ENCODE peak calls at places on chromosome 15, in eight cellular contexts. Y, S, Q, V, M, D, N and J are unnamed samples.
A peak's percentile ranks its signal among the peaks of the same experiment; 100 is the strongest.

GRCh38 chr15:85337398-85338074 is 42.9 kb upstream of the AKAP13 start:
- DNase-seq in Y (no peak), D (no peak), N (no peak), M (no peak), Q (peak; percentile 24), V (no peak), S (no peak), J (no peak)

GRCh38 chr15:98422086-98422478 is 226.3 kb upstream of the IGF1R start:
- DNase-seq in N (no peak), V (no peak), S (no peak), Q (no peak), M (no peak), D (no peak), Y (no peak), J (no peak)

GRCh38 chr15:58273104-58273503 is 134.9 kb downstream of the AQP9 start:
- DNase-seq in V (no peak), S (no peak), Q (no peak), Y (no peak), M (no peak), N (no peak), D (no peak), J (no peak)

GRCh38 chr15:85276921-85277320 is 103.5 kb upstream of the AKAP13 start:
- DNase-seq in N (no peak), D (no peak), Y (no peak), S (no peak), M (no peak), V (no peak), Q (no peak), J (no peak)

GRCh38 chr15:67809866-67810265 is 15.4 kb upstream of the SKOR1 start:
- DNase-seq in Y (peak; percentile 50), V (no peak), M (no peak), Q (no peak), S (no peak), D (no peak), N (no peak), J (no peak)

GRCh38 chr15:45705510-45706473 is 71.0 kb downstream of the SQOR start:
- DNase-seq in S (peak; percentile 73), D (peak; percentile 86), Y (no peak), N (peak; percentile 89), Q (peak; percentile 95), M (peak; percentile 73), V (peak; percentile 88), J (peak; percentile 95)

GRCh38 chr15:29122506-29122905 is 147.1 kb downstream of the NSMCE3 start:
- DNase-seq in M (no peak), V (no peak), Y (no peak), N (no peak), S (peak; percentile 26), Q (no peak), D (no peak), J (no peak)

GRCh38 chr15:52496776-52497470 is 31.8 kb downstream of the MYO5A start:
- DNase-seq in N (peak; percentile 46), M (no peak), V (no peak), D (no peak), S (no peak), Q (no peak), Y (no peak), J (no peak)

GRCh38 chr15:95832655-95833054 is 497.8 kb upstream of the NR2F2 start:
- DNase-seq in S (no peak), V (no peak), Y (no peak), Q (peak; percentile 44), N (no peak), M (no peak), D (no peak), J (no peak)

GRCh38 chr15:96054606-96055005 is 275.9 kb upstream of the NR2F2 start:
- DNase-seq in V (no peak), S (no peak), Y (no peak), M (no peak), N (no peak), Q (no peak), D (no peak), J (peak; percentile 2)

GRCh38 chr15:72964135-72964534 is 88.1 kb upstream of the NEO1 start:
- DNase-seq in M (no peak), V (no peak), S (no peak), Y (no peak), Q (no peak), N (no peak), D (no peak), J (peak; percentile 81)

GRCh38 chr15:81052046-81052445 is 51.3 kb downstream of the TLNRD1 start:
- DNase-seq in D (no peak), N (no peak), M (no peak), Y (no peak), V (no peak), S (no peak), Q (no peak), J (no peak)

GRCh38 chr15:82122754-82123400 is 77.1 kb upstream of the MEX3B start:
- DNase-seq in M (no peak), S (peak; percentile 56), Y (no peak), D (no peak), V (peak; percentile 55), N (peak; percentile 98), Q (no peak), J (no peak)

GRCh38 chr15:74403590-74403919 is 30.2 kb downstream of the SEMA7A start:
- DNase-seq in M (no peak), N (no peak), S (no peak), Y (no peak), D (no peak), V (no peak), Q (no peak), J (no peak)

GRCh38 chr15:98887976-98888375 is 119.6 kb downstream of the PGPEP1L start:
- DNase-seq in Y (no peak), V (no peak), N (no peak), D (no peak), Q (no peak), S (no peak), M (no peak), J (no peak)

GRCh38 chr15:75362642-75363249 is 5.7 kb downstream of the MAN2C1 start:
- DNase-seq in N (no peak), D (no peak), S (no peak), Y (no peak), V (no peak), Q (peak; percentile 55), M (no peak), J (no peak)

GRCh38 chr15:31272558-31273257 is 53.9 kb upstream of the KLF13 start:
- DNase-seq in Q (no peak), N (no peak), Y (peak; percentile 73), S (peak; percentile 26), D (peak; percentile 56), M (no peak), V (peak; percentile 56), J (peak; percentile 88)
- H3K4me1 ChIP-seq in Q (no peaks in the 10 kb centered on the region), N (no peaks in the 10 kb centered on the region), Y (peaks cover 7% of the 10 kb centered on the region), S (no peaks in the 10 kb centered on the region), D (peaks cover 3% of the 10 kb centered on the region), M (no peaks in the 10 kb centered on the region), V (no peaks in the 10 kb centered on the region), J (no peaks in the 10 kb centered on the region)

GRCh38 chr15:68842958-68843357 is 22.3 kb upstream of the ANP32A start:
- DNase-seq in S (no peak), M (no peak), N (no peak), Q (no peak), V (no peak), Y (no peak), D (no peak), J (no peak)

GRCh38 chr15:68849477-68849876 is 28.8 kb upstream of the ANP32A start:
- DNase-seq in M (no peak), D (no peak), Y (no peak), V (no peak), S (no peak), Q (no peak), N (no peak), J (no peak)

GRCh38 chr15:68843425-68844311 is 23.0 kb upstream of the ANP32A start:
- DNase-seq in S (no peak), D (peak; percentile 51), N (peak; percentile 27), M (no peak), Y (no peak), V (no peak), Q (peak; percentile 85), J (no peak)

GRCh38 chr15:68846851-68847439 is 26.2 kb upstream of the ANP32A start:
- DNase-seq in V (no peak), N (no peak), Y (no peak), S (no peak), M (no peak), Q (no peak), D (no peak), J (no peak)

GRCh38 chr15:68844856-68845550 is 24.3 kb upstream of the ANP32A start:
- DNase-seq in S (no peak), D (no peak), Y (no peak), Q (no peak), M (no peak), N (no peak), V (no peak), J (no peak)
- H3K27me3 ChIP-seq in S (no peaks in the 10 kb centered on the region), D (no peaks in the 10 kb centered on the region), Y (peaks cover 79% of the 10 kb centered on the region), Q (peaks cover 19% of the 10 kb centered on the region), M (peaks cover 26% of the 10 kb centered on the region), N (peaks cover 26% of the 10 kb centered on the region), V (no peaks in the 10 kb centered on the region), J (no peaks in the 10 kb centered on the region)

GRCh38 chr15:62812515-62812835 is 230.1 kb upstream of the TPM1 start:
- DNase-seq in N (no peak), Y (no peak), D (no peak), Q (no peak), V (no peak), S (no peak), M (no peak), J (no peak)

GRCh38 chr15:62809106-62809967 is 233.2 kb upstream of the TPM1 start:
- DNase-seq in S (no peak), M (no peak), Y (no peak), Q (no peak), D (no peak), V (no peak), N (peak; percentile 74), J (no peak)

GRCh38 chr15:62805502-62805901 is 237.0 kb upstream of the TPM1 start:
- DNase-seq in V (no peak), Q (no peak), M (no peak), N (no peak), S (no peak), Y (no peak), D (no peak), J (no peak)

GRCh38 chr15:62807539-62808130 is 234.9 kb upstream of the TPM1 start:
- DNase-seq in V (no peak), D (no peak), S (no peak), M (no peak), Y (no peak), N (no peak), Q (peak; percentile 66), J (no peak)

DNA sequence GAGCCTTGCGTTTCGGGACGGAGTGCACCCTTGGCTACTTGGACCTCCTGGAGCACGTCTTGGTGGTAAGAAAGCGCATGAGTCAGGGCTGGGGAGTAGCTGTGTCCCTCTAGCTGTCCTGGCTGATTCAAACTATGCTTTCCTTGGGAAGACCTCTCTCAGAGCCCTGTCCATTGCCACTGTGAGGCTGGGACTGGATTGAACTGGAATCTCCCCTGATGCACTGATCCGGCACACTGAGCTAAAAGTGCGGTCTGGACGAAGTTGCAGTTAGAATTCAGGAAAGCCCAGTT is 232.6 kb upstream of the TPM1 start:
- DNase-seq in D (no peak), V (no peak), M (no peak), S (no peak), Y (no peak), Q (no peak), N (no peak), J (no peak)
- H3K4me1 ChIP-seq in D (no peaks in the 10 kb centered on the region), V (peaks cover 10% of the 10 kb centered on the region), M (no peaks in the 10 kb centered on the region), S (no peaks in the 10 kb centered on the region), Y (no peaks in the 10 kb centered on the region), Q (peaks cover 6% of the 10 kb centered on the region), N (no peaks in the 10 kb centered on the region), J (no peaks in the 10 kb centered on the region)

DNA sequence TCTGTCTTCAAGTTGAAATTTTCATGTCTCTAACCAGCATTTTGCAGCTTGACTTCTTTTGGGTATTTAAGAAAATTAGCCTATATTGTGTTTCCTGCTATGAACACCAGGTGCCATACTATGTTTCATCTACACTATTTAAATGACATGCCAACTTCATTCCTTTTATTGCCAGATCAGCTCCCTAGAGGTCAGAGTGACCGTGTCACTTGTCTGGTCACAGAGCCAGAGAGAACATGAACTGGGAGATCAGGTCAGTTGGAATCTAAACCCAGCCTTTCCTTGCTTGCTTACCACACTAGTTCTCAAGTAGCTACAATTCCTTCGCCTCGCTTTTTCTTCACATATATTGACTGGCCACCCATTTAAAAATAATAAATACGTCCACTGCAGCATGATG is 87.6 kb downstream of the THBS1 start:
- DNase-seq in M (no peak), D (no peak), N (no peak), Q (no peak), Y (no peak), V (no peak), S (no peak), J (no peak)
- H3K27me3 ChIP-seq in M (peaks cover 4% of the 10 kb centered on the region), D (no peaks in the 10 kb centered on the region), N (no peaks in the 10 kb centered on the region), Q (no peaks in the 10 kb centered on the region), Y (no peaks in the 10 kb centered on the region), V (no peaks in the 10 kb centered on the region), S (no peaks in the 10 kb centered on the region), J (no peaks in the 10 kb centered on the region)